ENCODE peak calls at places on chromosomes 16 and 17, in four cellular contexts. D, A, Y and P are unnamed samples.

GRCh38 chr16:17346774-17347569 is 123.8 kb downstream of the XYLT1 start:
- DNase-seq in A (no peak), Y (peak; percentile 78), D (no peak), P (no peak)

GRCh38 chr17:62775876-62776275 is 32.2 kb downstream of the MARCHF10 start:
- DNase-seq in D (no peak), Y (no peak), A (no peak), P (no peak)

GRCh38 chr17:1643293-1643998 is 2.1 kb downstream of the SCARF1 start:
- DNase-seq in D (peak; percentile 64), A (peak; percentile 69), Y (peak; percentile 62), P (no peak)

GRCh38 chr17:17540278-17540906 is 44.2 kb upstream of the RASD1 start:
- DNase-seq in A (no peak), Y (no peak), D (peak; percentile 60), P (no peak)

GRCh38 chr16:9761870-9762269 is 420.4 kb downstream of the GRIN2A start:
- DNase-seq in A (peak; percentile 0), Y (no peak), D (no peak), P (no peak)

GRCh38 chr16:14562691-14563491 is 67.2 kb downstream of the PARN start:
- DNase-seq in A (no peak), Y (no peak), D (peak; percentile 26), P (no peak)

GRCh38 chr17:75743625-75744206 is 21.3 kb downstream of the GALK1 start:
- DNase-seq in D (no peak), A (no peak), Y (no peak), P (no peak)

GRCh38 chr16:58508671-58509251 is 6.6 kb upstream of the SETD6 start:
- DNase-seq in D (no peak), A (no peak), Y (no peak), P (no peak)

GRCh38 chr16:57147381-57148191 is 38.3 kb downstream of the PSME3IP1 start:
- DNase-seq in A (no peak), Y (no peak), D (no peak), P (no peak)

GRCh38 chr16:71933913-71934696 is 38.8 kb downstream of the IST1 start:
- DNase-seq in Y (no peak), D (no peak), A (no peak), P (no peak)

GRCh38 chr16:89709716-89710480 is 8.4 kb upstream of the SPATA2L start:
- DNase-seq in A (no peak), Y (no peak), D (no peak), P (no peak)

GRCh38 chr16:24838554-24839266 is 7.1 kb upstream of the SLC5A11 start:
- DNase-seq in Y (no peak), A (peak; percentile 27), D (no peak), P (peak; percentile 33)

GRCh38 chr17:33461051-33461450 is 168.0 kb upstream of the ASIC2 start:
- DNase-seq in D (no peak), Y (no peak), A (no peak), P (no peak)

GRCh38 chr16:4487955-4488481 is 11.8 kb downstream of the HMOX2 start:
- DNase-seq in Y (no peak), A (no peak), D (no peak), P (no peak)

GRCh38 chr16:69319826-69320730 is 8.9 kb downstream of the VPS4A start:
- DNase-seq in D (no peak), Y (no peak), A (no peak), P (no peak)

GRCh38 chr16:84985079-84986065 is 26.0 kb downstream of the ZDHHC7 start:
- DNase-seq in D (no peak), A (no peak), Y (no peak), P (no peak)

GRCh38 chr17:77049440-77049839 is 91.3 kb upstream of the SEC14L1 start:
- DNase-seq in D (peak; percentile 88), A (no peak), Y (no peak), P (no peak)

GRCh38 chr17:56653877-56654276 is 60.4 kb downstream of the NOG start:
- DNase-seq in A (no peak), D (no peak), Y (peak; percentile 69), P (peak; percentile 30)

GRCh38 chr17:19398301-19399181 is 11.6 kb upstream of the MFAP4 start:
- DNase-seq in A (no peak), D (peak; percentile 33), Y (no peak), P (no peak)

GRCh38 chr16:79991918-79992317 is 391.4 kb upstream of the MAF start:
- DNase-seq in Y (no peak), A (no peak), D (no peak), P (no peak)

GRCh38 chr17:38789185-38789584 is 10.2 kb downstream of the PIP4K2B start:
- DNase-seq in Y (no peak), A (no peak), D (no peak), P (no peak)